ENCODE peak calls at places on chromosomes 4 and X, in seven cellular contexts. J is stimulated activated CD8-positive, alpha-beta memory T cell treated with anti-CD3 and anti-CD28 coated beads, Interleukin-4, amount 100 ng/mL, for 4 hours; T is RCC 7860; L is CD8-positive, alpha-beta T cell; U is ascending aorta; K is OCI-LY7; Z is left lung. X is an unnamed sample.

GRCh38 chr4:6761540-6762243 is 20.8 kb upstream of the KIAA0232 start:
- DNase-seq in Z (no peak), T (no peak), K (no peak), J (no peak), L (peak; percentile 21), U (no peak), X (no peak)

GRCh38 chr4:20532096-20532495 is 168.2 kb upstream of the PACRGL start:
- DNase-seq in U (no peak), J (no peak), K (no peak), Z (no peak), T (no peak), L (no peak), X (no peak)

GRCh38 chrX:45322820-45323219 is 122.1 kb upstream of the DIPK2B start:
- DNase-seq in J (no peak), L (no peak), K (no peak), Z (no peak), U (no peak), T (no peak), X (no peak)

GRCh38 chr4:13415068-13415785 is 68.9 kb downstream of the RAB28 start:
- DNase-seq in J (no peak), Z (peak; percentile 74), U (no peak), K (no peak), T (no peak), L (no peak), X (no peak)

GRCh38 chr4:40916880-40917279 is 167.1 kb downstream of the NSUN7 start:
- DNase-seq in T (no peak), Z (no peak), J (no peak), U (peak; percentile 75), K (peak; percentile 41), L (no peak), X (no peak)

GRCh38 chr4:73740353-73740778 is at the start of gene CXCL8:
- DNase-seq in K (peak; percentile 2), J (no peak), L (no peak), U (no peak), Z (peak; percentile 74), T (peak; percentile 95), X (peak; percentile 83)

GRCh38 chr4:25938251-25939186 is 24.5 kb downstream of the SMIM20 start:
- DNase-seq in K (no peak), Z (no peak), U (no peak), T (no peak), L (no peak), J (no peak), X (peak; percentile 50)

GRCh38 chrX:4397471-4397870 is 684.0 kb upstream of the PRKX start:
- DNase-seq in L (no peak), K (no peak), U (no peak), J (no peak), T (no peak), Z (no peak), X (no peak)

GRCh38 chr4:79757580-79757979 is 315.4 kb downstream of the ANTXR2 start:
- DNase-seq in L (no peak), Z (no peak), U (no peak), T (no peak), J (no peak), K (no peak), X (no peak)

GRCh38 chrX:119236599-119237525 is 777 bp downstream of the PGRMC1 start:
- DNase-seq in U (peak; percentile 68), J (no peak), T (peak; percentile 11), Z (no peak), L (peak; percentile 23), K (peak; percentile 22), X (peak; percentile 42)

GRCh38 chrX:83510466-83511181 is 2.5 kb downstream of the POU3F4 start:
- DNase-seq in Z (peak; percentile 21), J (no peak), L (no peak), U (no peak), T (no peak), K (no peak), X (no peak)

GRCh38 chrX:155888139-155888538 is 7.0 kb downstream of the VAMP7 start:
- DNase-seq in U (no peak), T (peak; percentile 75), J (no peak), L (no peak), Z (no peak), K (no peak), X (no peak)

GRCh38 chr4:79650794-79651431 is 242.9 kb upstream of the GK2 start:
- DNase-seq in T (peak; percentile 6), U (no peak), L (no peak), Z (no peak), J (no peak), K (no peak), X (no peak)

GRCh38 chrX:480861-481417 is 94.2 kb upstream of the PPP2R3B start:
- DNase-seq in U (peak; percentile 2), J (no peak), L (no peak), T (no peak), Z (no peak), K (no peak), X (peak; percentile 3)

GRCh38 chr4:794911-795725 is 30.8 kb downstream of the CPLX1 start:
- DNase-seq in L (no peak), Z (peak; percentile 63), T (no peak), U (no peak), J (no peak), K (peak; percentile 14), X (no peak)

GRCh38 chr4:6504900-6505496 is 32.6 kb upstream of the PPP2R2C start:
- DNase-seq in U (no peak), J (no peak), T (no peak), K (peak; percentile 4), Z (no peak), L (no peak), X (no peak)

GRCh38 chr4:94577136-94577535 is 125.4 kb downstream of the PDLIM5 start:
- DNase-seq in L (no peak), T (no peak), J (no peak), K (no peak), U (no peak), Z (no peak), X (no peak)

GRCh38 chrX:70433848-70434351 is 10.7 kb upstream of the DLG3 start:
- DNase-seq in U (peak; percentile 86), J (peak; percentile 44), K (peak; percentile 78), Z (peak; percentile 89), T (peak; percentile 29), L (peak; percentile 75), X (peak; percentile 58)

GRCh38 chr4:76729991-76730390 is 168.0 kb downstream of the SOWAHB start:
- DNase-seq in L (no peak), J (no peak), U (no peak), Z (no peak), K (no peak), T (no peak), X (no peak)

GRCh38 chr4:4507923-4508322 is 33.9 kb downstream of the STX18 start:
- DNase-seq in Z (no peak), T (no peak), U (no peak), L (no peak), J (no peak), K (peak; percentile 40), X (no peak)

GRCh38 chr4:107689912-107690587 is 30.0 kb downstream of the PAPSS1 start:
- DNase-seq in T (peak; percentile 74), U (no peak), L (no peak), K (no peak), Z (no peak), J (no peak), X (no peak)

GRCh38 chr4:140135529-140136021 is 18.4 kb downstream of the MAML3 start:
- DNase-seq in J (no peak), Z (no peak), K (no peak), T (no peak), U (no peak), L (no peak), X (no peak)

GRCh38 chr4:47650584-47651130 is 165.6 kb downstream of the ATP10D start:
- DNase-seq in T (no peak), U (no peak), K (no peak), Z (no peak), J (no peak), L (no peak), X (no peak)

GRCh38 chr4:75930152-75930551 is 10.7 kb downstream of the NAAA start:
- DNase-seq in T (no peak), K (no peak), J (no peak), U (no peak), L (no peak), Z (no peak), X (no peak)

GRCh38 chrX:146278381-146278780 is 460.8 kb downstream of the SLITRK2 start:
- DNase-seq in K (no peak), U (no peak), J (no peak), Z (no peak), T (no peak), L (no peak), X (no peak)

GRCh38 chr4:176198316-176198903 is 3.0 kb upstream of the SPATA4 start:
- DNase-seq in U (no peak), Z (no peak), K (no peak), L (no peak), J (no peak), T (no peak), X (no peak)

GRCh38 chrX:97524340-97524739 is 640.6 kb downstream of the RPA4 start:
- DNase-seq in Z (no peak), U (no peak), K (no peak), T (no peak), L (no peak), J (no peak), X (no peak)

GRCh38 chr4:138021116-138021820 is 220.9 kb downstream of the SLC7A11 start:
- DNase-seq in L (no peak), T (no peak), K (no peak), U (no peak), Z (no peak), J (no peak), X (no peak)

GRCh38 chr4:47031713-47032404 is 492 bp downstream of the GABRB1 start:
- DNase-seq in J (no peak), Z (no peak), K (no peak), T (no peak), L (no peak), U (no peak), X (no peak)

GRCh38 chrX:40177489-40177888 is 79.7 kb upstream of the BCOR start:
- DNase-seq in K (no peak), U (no peak), L (no peak), Z (no peak), T (no peak), J (no peak), X (no peak)

GRCh38 chr4:29326004-29326403 is 1394.2 kb upstream of the PCDH7 start:
- DNase-seq in L (no peak), T (no peak), K (no peak), Z (no peak), J (no peak), U (no peak), X (no peak)

GRCh38 chr4:104262678-104263077 is 232.0 kb downstream of the CXXC4 start:
- DNase-seq in L (no peak), K (no peak), Z (no peak), J (no peak), U (no peak), T (no peak), X (no peak)

GRCh38 chrX:46575586-46575985 is 2.0 kb downstream of the CHST7 start:
- DNase-seq in J (no peak), L (no peak), U (no peak), T (no peak), K (no peak), Z (no peak), X (no peak)

GRCh38 chr4:8679032-8679431 is 86.5 kb downstream of the CPZ start:
- DNase-seq in Z (no peak), L (no peak), T (no peak), J (no peak), K (no peak), U (no peak), X (no peak)

GRCh38 chr4:128793859-128794667 is 15.4 kb upstream of the JADE1 start:
- DNase-seq in K (no peak), U (no peak), T (no peak), J (no peak), Z (no peak), L (no peak), X (no peak)

GRCh38 chrX:16239211-16239610 is 71.9 kb downstream of the MAGEB17 start:
- DNase-seq in T (peak; percentile 79), K (no peak), L (no peak), Z (no peak), J (no peak), U (no peak), X (no peak)

GRCh38 chrX:1434871-1435240 is 17.9 kb downstream of the ASMTL start:
- DNase-seq in K (no peak), T (no peak), U (peak; percentile 56), Z (peak; percentile 61), L (no peak), J (no peak), X (peak; percentile 35)

X was measured in CD14-positive monocyte.